ENCODE peak calls at places on chromosomes 11 and 22, in five cellular contexts. W is right lobe of liver, C is A549, Q is IMR-90, D is K562. B is an unnamed sample.

GRCh38 chr11:26187639-26188038 is 144.3 kb upstream of the ANO3 start:
- DNase-seq in W (peak), C (no peak), D (no peak), Q (peak), B (no peak)

GRCh38 chr11:105100206-105100605 is 39.4 kb downstream of the CARD18 start:
- DNase-seq in Q (no peak), W (no peak), D (no peak), C (no peak), B (no peak)

GRCh38 chr11:128095459-128096096 is 491.8 kb downstream of the ETS1 start:
- DNase-seq in D (no peak), W (no peak), C (no peak), Q (peak), B (no peak)

GRCh38 chr11:44760917-44761545 is 34.3 kb downstream of the TSPAN18 start:
- DNase-seq in D (peak), C (peak), W (peak), Q (peak), B (no peak)

GRCh38 chr11:77088236-77089003 is 14.2 kb upstream of the OMP start:
- DNase-seq in W (no peak), D (no peak), C (no peak), Q (no peak), B (no peak)

GRCh38 chr22:27493797-27494196 is 307.8 kb downstream of the MN1 start:
- DNase-seq in W (no peak), C (no peak), D (no peak), Q (no peak), B (no peak)

GRCh38 chr11:92789761-92790160 is 179.7 kb upstream of the MTNR1B start:
- DNase-seq in Q (no peak), D (no peak), W (no peak), C (no peak), B (no peak)

GRCh38 chr11:65116370-65117205 is 913 bp downstream of the ZNHIT2 start:
- DNase-seq in C (no peak), D (no peak), W (peak), Q (peak), B (peak)

GRCh38 chr11:40292636-40293585 is 1166.5 kb downstream of the LRRC4C start:
- DNase-seq in D (no peak), W (no peak), C (peak), Q (no peak), B (no peak)

GRCh38 chr11:20363149-20363499 is 390 bp upstream of the HTATIP2 start:
- DNase-seq in C (no peak), D (no peak), Q (no peak), W (no peak), B (no peak)

GRCh38 chr22:20219667-20220628 is 48.2 kb downstream of the RTN4R start:
- DNase-seq in D (peak), W (no peak), Q (no peak), C (no peak), B (no peak)

GRCh38 chr11:1172729-1173117 is 15.0 kb downstream of the MUC5AC start:
- DNase-seq in Q (no peak), C (no peak), W (no peak), D (no peak), B (no peak)

GRCh38 chr11:58003591-58003990 is 20.1 kb upstream of the OR9Q1 start:
- DNase-seq in W (no peak), D (no peak), Q (no peak), C (no peak), B (no peak)

GRCh38 chr11:110311783-110312578 is 15.6 kb upstream of the RDX start:
- DNase-seq in D (peak), Q (peak), C (no peak), W (no peak), B (no peak)

GRCh38 chr11:93099811-93100210 is 98.0 kb downstream of the SLC36A4 start:
- DNase-seq in Q (peak), C (no peak), W (no peak), D (no peak), B (no peak)

GRCh38 chr11:35302388-35302787 is 117.0 kb downstream of the SLC1A2 start:
- DNase-seq in C (no peak), Q (peak), D (no peak), W (no peak), B (no peak)

GRCh38 chr11:112751763-112752162 is 209.5 kb upstream of the NCAM1 start:
- DNase-seq in D (no peak), Q (no peak), C (no peak), W (no peak), B (no peak)

GRCh38 chr11:76783901-76784813 is 1.0 kb downstream of the TSKU start:
- DNase-seq in D (peak), C (no peak), W (peak), Q (peak), B (peak)

GRCh38 chr22:38069372-38070249 is 12.4 kb downstream of the PICK1 start:
- DNase-seq in W (peak), D (peak), Q (peak), C (no peak), B (no peak)

GRCh38 chr11:10807629-10808552 is 835 bp downstream of the EIF4G2 start:
- DNase-seq in Q (peak), W (peak), D (peak), C (no peak), B (peak)

GRCh38 chr11:78376858-78377257 is 40.8 kb downstream of the GAB2 start:
- DNase-seq in D (no peak), W (no peak), Q (no peak), C (no peak), B (no peak)

GRCh38 chr11:63837719-63838118 is 1.2 kb upstream of the MARK2 start:
- DNase-seq in D (no peak), W (no peak), Q (no peak), C (no peak), B (no peak)

GRCh38 chr22:30301995-30302809 is 12.9 kb upstream of the CASTOR1 start:
- DNase-seq in D (no peak), C (no peak), Q (peak), W (peak), B (no peak)

GRCh38 chr22:42958937-42959336 is 56.0 kb downstream of the PACSIN2 start:
- DNase-seq in Q (no peak), W (peak), C (no peak), D (no peak), B (no peak)

GRCh38 chr22:42959472-42960145 is 55.3 kb downstream of the PACSIN2 start:
- DNase-seq in C (peak), W (peak), D (peak), Q (peak), B (peak)

GRCh38 chr22:42957544-42957943 is 57.4 kb downstream of the PACSIN2 start:
- DNase-seq in W (peak), C (no peak), Q (no peak), D (no peak), B (no peak)

GRCh38 chr22:42955842-42956241 is 59.1 kb downstream of the PACSIN2 start:
- DNase-seq in Q (no peak), C (no peak), D (no peak), W (no peak), B (no peak)

DNA sequence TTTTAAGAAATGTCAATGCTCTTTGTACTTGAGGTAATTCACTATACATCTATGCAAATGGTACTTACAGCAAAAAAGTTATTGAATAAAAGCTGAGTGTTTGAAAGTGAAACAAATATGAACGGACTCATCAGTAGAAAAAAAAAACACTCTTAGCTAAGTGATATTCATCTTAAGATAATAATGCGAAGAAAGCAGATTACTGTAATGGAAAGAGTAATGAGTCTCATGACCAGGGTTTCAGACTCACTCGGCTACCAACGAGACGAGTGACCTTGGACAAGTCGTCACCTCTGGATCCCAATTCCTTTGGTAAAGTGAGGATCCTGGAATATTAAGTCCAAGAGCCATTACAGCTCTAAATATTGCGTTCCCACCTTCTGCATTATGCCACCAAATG is 57.0 kb downstream of the PACSIN2 start:
- DNase-seq in W (peak), Q (no peak), C (no peak), D (no peak), B (no peak)
- TF ChIP-seq CTCF in W (no peak), Q (no peak), C (no peak), D (no peak), B (no peak)

GRCh38 chr11:116772443-116773202 is at the start of gene BUD13:
- DNase-seq in C (peak), W (peak), D (peak), Q (peak), B (peak)
- TF ChIP-seq CTCF in C (no peak), W (no peak), D (no peak), Q (no peak), B (no peak)

DNA sequence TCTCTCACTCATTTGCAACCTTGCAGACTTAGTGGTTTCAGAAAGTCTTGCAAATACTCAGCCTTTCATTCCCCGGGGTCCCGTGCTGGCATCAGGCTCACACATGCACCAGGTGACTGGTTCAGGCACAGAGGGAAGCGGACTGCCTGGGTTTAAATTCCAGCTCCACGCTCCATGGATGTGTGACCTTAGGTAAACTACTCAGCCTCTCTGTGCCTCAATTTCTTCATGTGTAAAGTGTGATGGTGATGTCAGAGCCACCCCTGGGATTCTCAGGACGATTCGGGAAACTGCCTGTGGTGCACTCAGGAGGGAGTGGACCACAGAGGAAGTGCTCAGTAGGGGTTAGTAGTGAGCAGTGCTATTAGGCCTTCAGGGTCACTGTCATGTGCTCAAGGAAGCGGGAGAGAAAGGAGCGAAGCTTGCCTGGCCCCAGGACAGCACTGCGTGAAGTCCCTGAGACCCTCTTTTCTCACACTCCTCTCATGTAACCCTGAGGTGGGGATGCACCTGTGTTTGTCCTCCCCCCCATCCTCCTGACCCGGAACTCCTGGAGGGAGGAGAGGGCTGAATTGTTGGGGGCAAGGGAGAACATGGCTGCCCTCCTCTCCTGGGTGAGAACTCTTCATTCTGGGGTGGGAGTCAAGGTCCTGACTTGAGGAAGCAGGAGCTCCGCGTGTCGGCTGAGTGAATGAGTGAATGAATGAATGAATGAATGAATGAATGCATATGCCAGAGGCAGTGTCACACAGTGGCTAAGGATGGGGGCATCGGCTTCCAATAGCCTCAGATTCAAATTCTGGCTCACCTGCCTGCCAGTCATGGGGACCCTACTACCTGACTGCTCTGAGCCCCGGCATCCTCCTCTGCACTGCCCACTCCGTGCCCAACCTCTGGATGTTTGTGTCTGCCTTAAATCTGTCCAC is 14.4 kb upstream of the UPK3A start:
- DNase-seq in D (no peak), W (no peak), C (no peak), Q (no peak), B (no peak)
- TF ChIP-seq CTCF in D (no peak), W (no peak), C (no peak), Q (no peak), B (no peak)

GRCh38 chr11:62727833-62728721 is at the start of gene TTC9C:
- DNase-seq in W (peak), C (peak), D (peak), Q (peak), B (peak)

GRCh38 chr11:62737196-62737595 is 8.9 kb downstream of the TTC9C start:
- DNase-seq in D (no peak), C (no peak), W (no peak), Q (no peak), B (no peak)

GRCh38 chr11:62727007-62727832 is at the start of gene HNRNPUL2:
- DNase-seq in D (peak), Q (peak), C (peak), W (peak), B (peak)

GRCh38 chr11:62732830-62733229 is 4.5 kb downstream of the TTC9C start:
- DNase-seq in D (no peak), C (no peak), W (no peak), Q (peak), B (no peak)
- TF ChIP-seq CTCF in D (peak), C (peak), W (no peak), Q (peak), B (no peak)